ENCODE peak calls at places on chromosomes 12 and 14, in six cellular contexts. U is MM.1S, I is fibroblast of lung, Z is IMR-90, Y is neural progenitor cell, T is OCI-LY7. L is an unnamed sample. For H3K4me1, the result is how much of the 10 kb centered on the place peaks cover.

GRCh38 chr14:35378638-35379568 is 25.6 kb downstream of the NFKBIA start:
- DNase-seq in U (no peak), I (peak), Z (no peak), Y (no peak), T (no peak), L (no peak)

GRCh38 chr14:67186789-67187188 is 2.5 kb upstream of the GARIN2 start:
- DNase-seq in Z (peak), U (peak), T (no peak), Y (no peak), I (no peak), L (peak)

GRCh38 chr14:38828183-38828877 is 274.7 kb downstream of the SEC23A start:
- DNase-seq in U (no peak), I (no peak), Y (no peak), T (no peak), Z (no peak), L (no peak)

GRCh38 chr12:56522486-56523193 is 1.0 kb downstream of the RBMS2 start:
- DNase-seq in Y (peak), U (no peak), Z (peak), I (peak), T (no peak), L (no peak)

GRCh38 chr14:32020882-32021281 is 56.2 kb upstream of the ARHGAP5 start:
- DNase-seq in Z (no peak), T (no peak), U (no peak), I (no peak), Y (no peak), L (no peak)

GRCh38 chr14:69259531-69260245 is at the start of gene GALNT16:
- DNase-seq in U (no peak), I (peak), T (no peak), Z (peak), Y (peak), L (no peak)

GRCh38 chr12:55965941-55966407 is at the start of gene PMEL:
- DNase-seq in Z (no peak), I (no peak), Y (peak), T (no peak), U (peak), L (peak)

GRCh38 chr14:79293482-79293881 is 917.8 kb downstream of the DIO2 start:
- DNase-seq in Z (peak), I (peak), T (no peak), U (no peak), Y (no peak), L (no peak)

GRCh38 chr12:49230176-49230575 is 34.7 kb upstream of the TUBA1C start:
- DNase-seq in U (no peak), Z (no peak), Y (no peak), T (no peak), I (no peak), L (no peak)

GRCh38 chr14:90828642-90829487 is 12.6 kb upstream of the TTC7B start:
- DNase-seq in T (no peak), I (no peak), U (peak), Z (no peak), Y (no peak), L (no peak)

GRCh38 chr14:94312481-94313246 is 10.5 kb downstream of the SERPINA6 start:
- DNase-seq in Z (no peak), U (no peak), Y (no peak), I (no peak), T (no peak), L (no peak)

GRCh38 chr14:26121181-26121580 is 476.7 kb downstream of the NOVA1 start:
- DNase-seq in Z (no peak), T (no peak), Y (no peak), U (no peak), I (no peak), L (no peak)

GRCh38 chr12:52091869-52092268 is 12.4 kb downstream of the SMIM41 start:
- DNase-seq in Z (no peak), T (no peak), I (no peak), Y (no peak), U (no peak), L (no peak)

GRCh38 chr12:71440393-71441349 is 1.1 kb downstream of the LGR5 start:
- DNase-seq in I (peak), Z (no peak), Y (peak), T (no peak), U (no peak), L (no peak)

GRCh38 chr12:31874961-31875608 is 84.1 kb upstream of the RESF1 start:
- DNase-seq in I (peak), U (peak), Z (peak), T (peak), Y (no peak), L (no peak)

GRCh38 chr12:64395739-64396138 is 5.2 kb upstream of the C12orf56 start:
- DNase-seq in Z (peak), U (no peak), Y (no peak), T (no peak), I (peak), L (no peak)

GRCh38 chr12:77122236-77122635 is 56.9 kb upstream of the E2F7 start:
- DNase-seq in Z (peak), Y (no peak), U (no peak), T (no peak), I (peak), L (no peak)

GRCh38 chr12:47039079-47039478 is 40.3 kb upstream of the PCED1B start:
- DNase-seq in Z (no peak), T (no peak), U (no peak), Y (no peak), I (no peak), L (no peak)

GRCh38 chr12:88144546-88145468 is 2.7 kb downstream of the TMTC3 start:
- DNase-seq in I (no peak), Z (no peak), T (no peak), U (no peak), Y (no peak), L (no peak)

GRCh38 chr12:4421590-4422031 is 24.0 kb downstream of the FGF6 start:
- DNase-seq in Z (peak), I (peak), U (peak), Y (peak), T (peak), L (peak)

DNA sequence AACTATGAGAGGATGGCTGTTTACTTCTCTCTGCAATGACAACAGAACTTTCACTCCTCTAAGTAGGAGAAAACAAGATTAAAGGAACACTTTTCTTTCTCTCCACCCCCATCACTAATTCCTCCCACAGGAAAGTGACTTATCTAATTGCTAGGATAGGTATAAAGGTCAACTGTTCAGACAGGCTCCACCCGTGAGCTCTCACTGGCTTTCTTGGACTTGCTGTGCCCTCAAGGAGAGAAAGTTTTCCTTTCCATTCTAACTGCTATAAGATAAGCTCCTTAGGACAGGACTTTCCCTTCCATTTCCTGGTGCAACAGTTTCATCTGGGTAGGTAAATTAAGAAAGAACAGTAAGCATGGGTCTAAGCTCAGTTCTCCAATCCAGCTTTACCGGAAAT is 4.8 kb downstream of the SLC41A2 start:
- DNase-seq in U (no peak), I (no peak), Z (no peak), T (no peak), Y (no peak), L (no peak)
- H3K4me2 ChIP-seq in U (no peak), I (no peak), Z (no peak), T (no peak), Y (no peak), L (no peak)

DNA sequence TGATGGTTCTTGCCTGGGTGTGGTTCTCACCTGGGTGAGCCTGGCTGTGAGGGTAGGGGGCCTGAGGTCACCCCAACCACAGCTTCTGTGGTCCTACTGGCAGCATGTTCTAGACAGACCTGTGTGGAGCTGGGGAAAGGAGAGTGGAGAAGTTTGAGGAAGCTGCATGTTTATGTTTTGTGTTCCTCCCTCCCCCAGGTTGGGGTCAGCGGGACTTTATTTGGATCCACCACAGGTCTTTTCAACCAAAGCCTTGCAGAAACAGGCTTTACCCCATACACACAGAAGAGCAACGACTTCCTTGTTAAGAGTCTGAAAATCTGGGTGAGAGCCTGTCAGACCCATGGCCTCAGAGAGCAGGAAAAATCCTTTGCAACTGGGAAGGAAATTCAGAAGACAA is 5.6 kb downstream of the CD9 start:
- DNase-seq in I (no peak), U (no peak), Y (no peak), T (no peak), Z (no peak), L (no peak)
- H3K4me1 ChIP-seq in I (under half), U (under half), Y (under half), T (under half), Z (under half), L (under half)

DNA sequence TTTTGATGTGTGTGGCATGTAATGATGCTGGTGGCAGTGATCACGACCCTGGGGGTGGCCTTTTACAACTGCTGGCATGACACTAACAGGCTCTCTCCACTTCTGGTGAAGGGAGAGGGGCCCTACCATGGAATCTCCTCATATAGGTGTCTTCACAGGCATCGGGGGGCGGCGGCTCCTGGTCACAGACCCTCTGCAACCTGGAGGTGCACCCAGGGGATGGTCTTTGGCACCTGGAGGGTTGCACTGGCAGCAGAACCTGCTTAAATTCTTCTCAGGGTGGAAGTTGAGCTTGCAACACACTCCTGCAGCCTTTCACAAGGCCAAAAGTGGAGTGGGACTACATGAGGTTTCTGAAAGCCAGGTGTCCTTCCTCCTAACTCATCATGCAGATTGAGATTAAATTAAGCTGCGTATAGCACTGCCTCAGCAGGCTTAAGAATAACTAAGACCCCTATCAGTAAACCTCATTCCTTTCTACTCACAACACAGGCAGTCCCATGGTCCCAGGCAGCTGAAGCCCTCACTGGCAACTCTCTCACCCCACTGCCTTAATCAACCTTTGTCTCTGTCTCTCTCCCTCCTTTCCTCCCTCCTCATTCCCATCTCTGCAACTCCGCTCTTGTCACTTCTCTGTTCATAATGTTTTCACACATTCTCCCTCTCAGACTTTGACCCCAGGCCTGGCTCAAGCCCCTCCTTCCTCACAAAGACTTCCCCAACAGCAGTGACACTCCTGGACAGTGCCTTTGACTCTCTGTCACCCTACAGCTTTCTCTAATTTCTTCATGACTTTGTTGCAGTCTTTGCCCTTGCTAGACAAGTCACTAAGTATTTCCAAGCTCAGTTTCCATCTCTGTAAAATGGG is 18.9 kb downstream of the NID2 start:
- DNase-seq in Z (no peak), T (no peak), Y (no peak), I (no peak), U (no peak), L (no peak)
- H3K27ac ChIP-seq in Z (peak), T (no peak), Y (no peak), I (no peak), U (no peak), L (no peak)

GRCh38 chr12:6853626-6854025 is 1.7 kb downstream of the USP5 start:
- DNase-seq in I (no peak), T (no peak), Y (no peak), Z (no peak), U (no peak), L (no peak)
- H3K4me2 ChIP-seq in I (peak), T (peak), Y (peak), Z (no peak), U (peak), L (peak)

DNA sequence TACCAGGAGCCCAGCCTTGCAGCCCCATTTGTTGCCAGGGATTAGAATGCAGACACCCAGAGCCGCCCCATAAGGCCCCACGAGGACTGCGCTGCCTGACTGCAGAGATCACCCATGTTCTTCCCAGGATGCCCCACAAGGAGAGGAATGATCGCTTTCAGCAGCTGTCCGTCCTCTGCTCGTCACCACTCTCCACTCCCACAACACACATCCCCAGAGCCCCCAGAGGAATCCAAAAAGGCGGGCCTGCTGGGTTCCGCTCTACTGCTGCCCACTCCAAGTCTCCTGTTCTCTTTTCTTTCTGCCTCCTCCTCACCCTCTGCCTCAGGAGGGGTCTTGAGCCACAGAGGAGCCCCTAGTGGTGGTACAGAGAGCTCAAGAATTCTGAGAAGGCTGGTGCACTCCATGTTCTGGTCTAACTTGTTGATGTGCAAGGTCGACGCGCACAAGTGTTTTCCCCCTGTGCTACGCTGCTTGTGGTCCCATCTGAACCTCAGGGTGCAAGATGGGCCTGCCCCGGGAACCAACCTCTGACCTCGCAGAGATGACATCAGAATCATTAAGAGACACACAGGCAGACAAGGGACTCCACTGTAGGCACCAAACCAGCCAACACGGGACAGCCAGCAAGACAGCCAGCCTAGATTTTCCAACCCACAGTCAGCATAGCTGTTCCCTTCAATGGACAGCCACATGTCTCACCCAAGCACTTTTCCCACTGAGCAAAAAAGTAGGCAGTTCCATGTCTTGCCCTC is 30.0 kb downstream of the PXN start:
- DNase-seq in Z (no peak), U (no peak), I (no peak), T (peak), Y (peak), L (no peak)
- H3K4me1 ChIP-seq in Z (half or more), U (under half), I (half or more), T (under half), Y (under half), L (under half)

DNA sequence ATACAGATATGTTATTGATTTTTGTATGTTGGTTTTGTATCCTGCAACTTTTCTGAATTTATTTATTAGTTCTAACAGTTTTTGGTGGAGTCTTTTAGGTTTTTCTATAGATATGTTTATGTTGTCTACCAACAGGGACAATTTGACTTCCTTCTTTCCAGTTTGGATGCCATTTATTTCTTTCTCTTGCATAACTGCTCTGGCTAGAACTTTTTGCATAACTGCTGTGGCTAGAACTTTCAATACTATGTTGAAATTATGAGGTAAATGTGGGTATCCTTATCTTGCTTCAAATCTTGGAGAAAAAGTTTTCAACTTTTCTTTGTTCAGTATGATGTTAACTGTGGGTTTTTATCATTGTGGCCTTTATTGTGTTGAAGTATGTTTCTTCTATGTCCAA is 39.9 kb upstream of the PLBD1 start:
- DNase-seq in U (no peak), T (no peak), I (no peak), Y (no peak), Z (no peak), L (no peak)
- H3K27ac ChIP-seq in U (no peak), T (no peak), I (no peak), Y (no peak), Z (no peak), L (no peak)

GRCh38 chr12:42469355-42470006 is 120.1 kb downstream of the PRICKLE1 start:
- DNase-seq in I (no peak), Z (no peak), U (peak), T (peak), Y (no peak), L (peak)
- H3K4me2 ChIP-seq in I (no peak), Z (no peak), U (peak), T (peak), Y (peak), L (peak)